ENCODE peak calls at places on chromosomes 11 and 22, in four cellular contexts. H, R, T and O are unnamed samples.

GRCh38 chr22:22392131-22392530 is 116.4 kb downstream of the ZNF280B start:
- DNase-seq in H (no peak), R (no peak), T (no peak), O (no peak)

GRCh38 chr11:47415949-47416472 is 7.6 kb downstream of the SLC39A13 start:
- DNase-seq in H (peak), R (no peak), T (no peak), O (no peak)

GRCh38 chr11:74070713-74071506 is 62.0 kb upstream of the UCP3 start:
- DNase-seq in H (no peak), R (no peak), T (peak), O (no peak)

GRCh38 chr22:49976439-49977175 is 16.0 kb downstream of the PIM3 start:
- DNase-seq in H (no peak), R (no peak), T (no peak), O (no peak)

GRCh38 chr22:17077255-17077654 is 7.5 kb upstream of the IL17RA start:
- DNase-seq in H (peak), R (no peak), T (no peak), O (no peak)

GRCh38 chr22:49968831-49969661 is 8.5 kb downstream of the PIM3 start:
- DNase-seq in H (no peak), R (no peak), T (no peak), O (no peak)

GRCh38 chr11:74543991-74544390 is 48.4 kb upstream of the POLD3 start:
- DNase-seq in H (no peak), R (no peak), T (no peak), O (no peak)

GRCh38 chr22:30675436-30675835 is 7.8 kb upstream of the DUSP18 start:
- DNase-seq in H (no peak), R (no peak), T (peak), O (no peak)

GRCh38 chr22:18091916-18092526 is 14.2 kb downstream of the PEX26 start:
- DNase-seq in H (peak), R (no peak), T (no peak), O (no peak)

GRCh38 chr11:24963879-24964278 is 467.0 kb downstream of the LUZP2 start:
- DNase-seq in H (no peak), R (no peak), T (no peak), O (no peak)

GRCh38 chr11:129611661-129612566 is 203.7 kb upstream of the TMEM45B start:
- DNase-seq in H (no peak), R (no peak), T (no peak), O (no peak)